ENCODE peak calls at places on chromosomes 1 and 21, in seven cellular contexts. F is AG04449, P is esophagus squamous epithelium, I is kidney epithelial cell, B is foreskin fibroblast, V is AG04450, A is neural crest cell. S is an unnamed sample.

GRCh38 chr1:31413405-31414005 is 492 bp downstream of the SERINC2 start:
- DNase-seq in I (no peak), F (no peak), V (no peak), B (peak), A (peak), P (no peak), S (peak)

GRCh38 chr1:51445346-51446090 is 73.5 kb downstream of the EPS15 start:
- DNase-seq in V (no peak), I (no peak), F (peak), P (no peak), A (no peak), B (no peak), S (no peak)

GRCh38 chr1:36710008-36710407 is 227.3 kb upstream of the CSF3R start:
- DNase-seq in V (no peak), F (no peak), P (no peak), A (no peak), I (no peak), B (no peak), S (no peak)

GRCh38 chr1:156246762-156247459 is 945 bp downstream of the PAQR6 start:
- DNase-seq in P (no peak), V (no peak), I (no peak), F (no peak), B (no peak), A (no peak), S (no peak)

GRCh38 chr1:226489718-226490440 is 58.7 kb upstream of the STUM start:
- DNase-seq in V (no peak), I (no peak), P (no peak), B (no peak), A (no peak), F (no peak), S (no peak)

GRCh38 chr21:35995522-35996088 is 64.7 kb downstream of the SETD4 start:
- DNase-seq in F (no peak), A (no peak), P (no peak), I (no peak), B (no peak), V (no peak), S (no peak)

GRCh38 chr1:203178083-203178482 is 2.5 kb upstream of the MYBPH start:
- DNase-seq in V (no peak), A (no peak), F (no peak), B (peak), P (no peak), I (no peak), S (no peak)

GRCh38 chr1:54569339-54569738 is 21.3 kb downstream of the ACOT11 start:
- DNase-seq in P (no peak), B (peak), V (no peak), A (no peak), I (no peak), F (no peak), S (no peak)

GRCh38 chr1:26014179-26014578 is 7.4 kb upstream of the EXTL1 start:
- DNase-seq in B (no peak), V (no peak), P (no peak), F (no peak), I (no peak), A (no peak), S (no peak)

GRCh38 chr1:4086921-4087320 is 186.8 kb upstream of the C1orf174 start:
- DNase-seq in I (no peak), B (no peak), F (no peak), P (no peak), V (no peak), A (no peak), S (no peak)

GRCh38 chr1:44289530-44289929 is 65.5 kb downstream of the ERI3 start:
- DNase-seq in A (no peak), V (no peak), I (no peak), B (no peak), F (no peak), P (no peak), S (no peak)

GRCh38 chr1:205582471-205583291 is 49.1 kb downstream of the ELK4 start:
- DNase-seq in B (no peak), V (no peak), I (no peak), F (no peak), P (no peak), A (no peak), S (no peak)

GRCh38 chr1:35857830-35858229 is 25.2 kb upstream of the AGO1 start:
- DNase-seq in P (no peak), F (no peak), V (no peak), B (peak), I (no peak), A (no peak), S (no peak)

GRCh38 chr1:117051224-117052064 is 8.7 kb upstream of the TTF2 start:
- DNase-seq in F (no peak), V (no peak), B (no peak), P (no peak), A (no peak), I (no peak), S (no peak)

GRCh38 chr1:208604295-208604694 is 360.1 kb upstream of the PLXNA2 start:
- DNase-seq in I (peak), B (peak), P (no peak), A (no peak), V (no peak), F (no peak), S (no peak)

GRCh38 chr1:197677313-197677712 is 98.0 kb downstream of the DENND1B start:
- DNase-seq in P (no peak), B (no peak), V (no peak), A (no peak), I (no peak), F (no peak), S (no peak)

GRCh38 chr1:22711591-22712501 is 1.2 kb downstream of the EPHB2 start:
- DNase-seq in A (no peak), I (no peak), V (no peak), F (no peak), B (no peak), P (no peak), S (no peak)

GRCh38 chr21:42407476-42407875 is 3.8 kb downstream of the UBASH3A start:
- DNase-seq in A (no peak), B (no peak), I (no peak), F (no peak), P (no peak), V (no peak), S (no peak)

GRCh38 chr1:101311146-101311892 is 74.5 kb downstream of the S1PR1 start:
- DNase-seq in V (no peak), I (no peak), B (no peak), P (no peak), A (no peak), F (no peak), S (no peak)

DNA sequence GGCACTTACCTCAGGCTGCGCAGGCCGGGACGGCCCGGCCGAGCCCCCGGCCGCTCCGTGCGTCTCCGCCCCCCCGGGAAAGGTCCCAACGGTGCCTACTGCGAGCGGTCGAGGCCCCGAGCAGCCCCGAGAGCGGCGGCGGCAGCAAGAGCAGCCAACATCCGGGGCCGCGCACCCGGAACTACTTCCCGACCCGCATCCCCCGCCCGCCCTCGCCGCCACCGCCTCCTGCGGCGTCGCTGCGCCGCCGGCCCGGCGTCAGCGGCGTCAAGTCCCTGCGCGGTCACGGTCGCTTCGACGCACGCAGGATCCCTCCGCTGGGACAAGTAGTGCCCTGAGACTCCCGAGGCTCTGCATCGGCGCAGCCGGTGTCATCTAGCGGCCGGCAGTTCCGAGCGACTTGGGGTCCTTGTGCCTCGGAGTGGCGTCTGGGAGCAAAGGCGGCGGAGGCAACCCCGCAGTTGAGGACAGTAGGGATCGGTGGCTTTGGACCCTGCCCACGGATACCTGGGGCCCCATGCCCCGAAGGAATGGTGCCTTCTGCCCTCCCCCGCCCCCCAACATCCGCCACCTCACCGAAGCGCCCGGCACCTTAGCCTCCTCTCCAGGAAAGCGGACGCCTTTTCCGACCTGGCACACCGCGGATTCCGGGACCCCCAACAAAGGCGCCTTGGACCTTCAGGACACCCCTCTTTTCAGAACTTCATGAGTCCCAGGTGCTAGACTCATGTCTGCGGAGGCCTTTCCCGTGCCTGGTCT is at the start of gene FOXJ3:
- DNase-seq in P (peak), B (peak), A (peak), F (peak), I (peak), V (peak), S (peak)
- TF ChIP-seq CTCF in P (peak), B (no peak), A (no peak), F (no peak), I (no peak), V (no peak), S (no peak)

DNA sequence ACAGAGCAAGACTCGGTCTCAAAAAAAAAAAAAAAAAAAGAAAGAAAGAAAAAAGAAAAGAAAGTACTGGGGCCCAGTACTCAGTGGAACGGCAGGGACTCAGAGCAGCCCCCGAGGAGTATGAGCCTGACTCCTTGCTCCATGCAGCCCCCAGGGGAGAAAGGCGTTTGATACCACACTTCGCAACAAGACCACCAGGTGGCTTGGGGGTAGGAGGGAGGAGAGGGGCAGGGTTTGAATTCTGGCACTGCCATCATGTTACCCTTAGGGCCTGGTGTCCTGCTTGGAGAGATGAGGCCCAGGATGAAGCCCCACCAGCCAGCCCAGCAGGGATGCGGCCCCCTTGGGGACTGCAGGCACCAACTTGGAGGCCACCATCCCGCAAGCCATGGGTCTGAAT is 321.3 kb upstream of the VAMP3 start:
- DNase-seq in F (no peak), B (no peak), A (no peak), P (no peak), V (no peak), I (no peak), S (no peak)
- TF ChIP-seq CTCF in F (no peak), B (no peak), A (no peak), P (no peak), V (no peak), I (no peak), S (no peak)

GRCh38 chr1:188594542-188595235 is 1765.9 kb downstream of the PLA2G4A start:
- DNase-seq in I (no peak), V (no peak), P (no peak), F (no peak), A (no peak), B (no peak), S (no peak)

DNA sequence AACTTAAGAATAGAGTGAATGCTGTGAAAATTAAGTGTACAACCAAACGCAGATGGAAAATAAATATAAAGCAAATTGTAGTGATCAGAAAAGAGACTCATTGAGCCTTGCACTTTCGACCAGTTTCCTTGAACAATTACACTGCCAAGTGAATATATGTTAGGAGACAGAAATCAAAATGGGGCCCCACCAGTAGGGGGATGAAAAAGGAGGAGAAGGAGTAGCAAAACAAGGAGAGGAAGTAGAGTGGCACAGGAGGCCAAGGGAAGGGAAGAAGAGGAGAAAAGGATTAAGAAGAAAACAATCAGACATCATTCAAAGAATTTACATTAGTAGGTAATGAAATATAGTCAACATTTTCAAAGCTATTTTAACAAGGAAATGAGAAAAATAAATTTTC is 1770.6 kb downstream of the PLA2G4A start:
- DNase-seq in F (no peak), V (no peak), P (no peak), I (no peak), A (no peak), B (no peak), S (no peak)
- TF ChIP-seq CTCF in F (no peak), V (no peak), P (no peak), I (no peak), A (peak), B (no peak), S (no peak)

DNA sequence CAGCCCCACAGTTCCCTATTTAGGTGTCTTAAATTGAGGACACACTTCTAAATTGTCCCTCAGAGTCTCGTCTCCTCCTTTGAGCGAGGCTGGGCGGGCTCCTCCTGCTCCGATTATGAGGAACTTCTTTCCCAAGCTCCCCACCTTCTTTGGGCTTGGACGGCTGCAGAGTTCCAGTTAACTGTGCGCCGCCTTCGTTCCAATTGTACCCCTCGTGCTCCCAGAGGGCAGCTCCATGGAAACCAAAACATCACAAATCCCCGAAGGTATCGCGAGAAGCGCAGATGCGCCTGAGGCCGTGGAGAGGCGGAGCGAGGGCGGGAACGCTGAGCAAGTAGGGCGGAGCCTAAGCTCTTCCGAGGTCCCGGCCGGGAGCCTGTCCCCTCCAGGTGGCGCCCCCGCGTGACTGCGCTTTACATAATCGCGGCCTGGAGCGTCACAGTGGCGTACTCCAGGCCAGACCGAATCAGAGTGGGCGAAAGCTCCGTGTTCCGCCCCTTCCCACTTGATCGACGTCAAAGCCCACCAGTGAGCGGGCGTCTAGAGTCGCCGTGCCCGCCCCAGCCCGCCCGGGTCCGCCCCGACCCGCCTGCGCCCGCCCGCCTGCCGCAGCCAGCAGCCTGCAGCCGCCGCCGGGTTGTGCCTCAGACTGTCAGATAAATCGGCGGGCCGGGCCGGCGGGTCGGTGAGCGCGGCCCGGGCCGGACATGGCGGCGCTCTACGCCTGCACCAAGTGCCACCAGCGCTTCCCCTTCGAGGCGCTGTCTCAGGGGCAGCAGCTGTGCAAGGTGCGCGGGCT is at the start of gene FAM76A:
- DNase-seq in A (peak), F (peak), P (peak), B (peak), V (peak), I (peak), S (peak)
- TF ChIP-seq CTCF in A (no peak), F (peak), P (peak), B (peak), V (peak), I (peak), S (peak)

GRCh38 chr1:64122588-64122987 is 80.8 kb upstream of the UBE2U start:
- DNase-seq in B (peak), P (no peak), V (no peak), A (no peak), F (no peak), I (no peak), S (no peak)
- TF ChIP-seq CTCF in B (no peak), P (no peak), V (no peak), A (no peak), F (no peak), I (no peak), S (no peak)

DNA sequence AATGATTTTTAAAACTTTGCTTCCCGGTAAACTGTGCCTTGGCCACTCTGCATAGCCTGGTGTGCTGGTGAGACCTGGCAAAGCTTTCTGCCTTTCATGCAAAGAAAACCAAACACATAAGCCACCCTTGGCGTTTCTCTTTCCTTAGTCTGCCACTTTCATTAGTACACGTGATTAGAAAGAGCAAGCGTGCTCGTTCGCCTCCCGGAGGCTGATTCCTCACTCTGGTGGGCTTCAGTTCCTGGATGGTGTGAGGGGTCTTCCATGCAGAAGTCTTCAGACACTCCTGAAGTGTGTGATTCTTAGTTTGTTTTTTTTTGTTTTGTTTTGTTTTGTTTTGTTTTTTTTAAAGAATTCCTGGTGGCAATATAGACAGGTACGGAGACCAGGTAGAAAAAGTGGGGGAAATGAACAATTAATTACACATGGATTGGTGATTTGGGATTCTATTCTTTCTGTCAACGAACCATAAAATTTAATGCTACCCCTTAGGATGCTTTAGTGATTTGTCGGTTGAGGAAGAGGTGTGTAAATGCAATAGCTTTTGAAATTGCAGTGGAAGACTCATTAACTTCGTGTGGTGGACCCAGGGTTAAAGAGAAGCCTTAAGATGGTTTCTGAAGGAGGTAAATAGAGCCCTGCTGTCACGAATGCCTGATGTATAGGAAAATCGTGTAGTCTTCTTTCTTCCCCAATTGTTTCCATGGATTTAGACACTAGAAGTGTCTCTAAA is 2.1 kb downstream of the GALNT2 start:
- DNase-seq in I (no peak), A (no peak), P (no peak), B (no peak), F (no peak), V (no peak), S (no peak)
- TF ChIP-seq CTCF in I (no peak), A (no peak), P (no peak), B (no peak), F (no peak), V (no peak), S (no peak)

DNA sequence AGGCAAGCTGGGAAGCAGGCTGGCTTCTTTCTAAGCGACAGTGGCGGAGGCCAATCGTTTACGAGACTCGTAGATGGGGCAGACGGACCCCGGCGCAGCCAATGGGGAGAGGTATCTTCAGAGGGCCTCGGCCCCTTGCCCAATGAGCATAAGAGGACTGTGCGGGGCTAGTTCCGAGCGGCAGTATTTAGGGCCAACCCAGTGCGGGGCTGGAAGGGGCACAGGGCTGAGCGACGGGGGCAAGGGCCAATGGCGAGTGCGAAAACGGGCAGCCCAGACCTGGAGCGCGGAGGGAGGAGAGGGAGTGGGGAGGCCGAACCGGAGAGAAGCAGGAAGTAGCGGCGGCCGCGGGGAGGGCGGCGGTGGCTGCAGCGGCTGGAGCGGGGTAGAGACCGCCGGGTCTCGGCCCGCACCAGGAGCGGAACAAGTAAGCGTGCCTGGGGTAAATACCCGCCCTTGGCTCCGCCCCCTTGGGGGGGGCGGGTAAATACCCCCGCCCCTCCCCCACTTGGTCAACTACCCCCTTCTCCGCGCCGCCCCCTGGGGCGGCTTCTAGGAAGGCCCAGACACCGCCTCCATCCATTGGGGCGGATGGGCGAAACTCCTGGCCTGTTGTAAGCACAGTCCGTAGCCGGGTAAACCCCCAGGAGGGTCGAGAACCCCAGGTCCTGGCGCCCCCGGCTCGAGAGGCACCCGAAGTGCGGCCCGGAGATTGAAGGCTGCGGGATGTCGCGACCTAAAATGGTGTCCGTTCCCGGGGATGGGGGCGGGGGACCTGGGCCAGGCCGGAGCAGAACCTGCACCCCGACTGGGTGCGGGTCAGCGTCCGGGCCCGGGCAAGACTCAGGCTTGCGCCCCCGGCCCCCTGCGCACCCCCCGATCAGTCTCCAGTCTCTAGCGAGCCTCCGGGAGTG is at the start of gene ZNF687:
- DNase-seq in V (peak), F (peak), P (peak), A (peak), I (peak), B (peak), S (peak)
- TF ChIP-seq CTCF in V (no peak), F (no peak), P (no peak), A (no peak), I (no peak), B (no peak), S (no peak)

S was measured in progenitor cell of endocrine pancreas.